ENCODE peak calls at places on chromosomes 6 and 20, in six cellular contexts. Z, R, X, I, B and W are unnamed samples.

GRCh38 chr6:139433647-139434419 is 59.4 kb upstream of the CITED2 start:
- DNase-seq in R (no peak), Z (no peak), X (no peak), I (no peak), B (peak; percentile 10), W (peak; percentile 9)

GRCh38 chr6:113953346-113953745 is 17.6 kb downstream of the HDAC2 start:
- DNase-seq in B (no peak), X (no peak), I (no peak), Z (no peak), R (no peak), W (no peak)

GRCh38 chr20:63487116-63487764 is 11.6 kb downstream of the EEF1A2 start:
- DNase-seq in I (no peak), Z (no peak), R (no peak), X (no peak), B (no peak), W (no peak)

GRCh38 chr6:106154326-106154725 is 68.2 kb downstream of the PRDM1 start:
- DNase-seq in B (no peak), Z (no peak), I (no peak), X (no peak), R (no peak), W (no peak)

GRCh38 chr6:7671076-7671475 is 54.8 kb upstream of the BMP6 start:
- DNase-seq in B (peak; percentile 30), R (no peak), Z (no peak), I (no peak), X (no peak), W (no peak)

GRCh38 chr6:34346175-34347119 is 46.0 kb downstream of the NUDT3 start:
- DNase-seq in Z (no peak), B (no peak), I (no peak), X (no peak), R (no peak), W (no peak)

GRCh38 chr6:15628499-15629131 is 34.2 kb downstream of the DTNBP1 start:
- DNase-seq in B (peak; percentile 80), X (peak; percentile 71), Z (no peak), R (no peak), I (peak; percentile 53), W (peak; percentile 23)

GRCh38 chr6:2734517-2735076 is 16.1 kb downstream of the MYLK4 start:
- DNase-seq in B (no peak), R (no peak), I (no peak), Z (no peak), X (no peak), W (no peak)

GRCh38 chr20:42544926-42545325 is 644.8 kb downstream of the PTPRT start:
- DNase-seq in R (no peak), X (no peak), I (no peak), B (no peak), Z (no peak), W (no peak)

GRCh38 chr6:39466664-39467063 is 144.2 kb upstream of the KCNK16 start:
- DNase-seq in B (no peak), X (no peak), I (no peak), Z (no peak), R (no peak), W (no peak)

GRCh38 chr6:17501982-17502704 is 98.0 kb upstream of the FAM8A1 start:
- DNase-seq in I (no peak), X (no peak), B (no peak), Z (no peak), R (no peak), W (no peak)

GRCh38 chr6:168032383-168032760 is 34.9 kb downstream of the KIF25 start:
- DNase-seq in Z (no peak), B (peak; percentile 76), R (no peak), I (no peak), X (peak; percentile 86), W (no peak)

GRCh38 chr20:35387334-35387733 is 24.4 kb downstream of the UQCC1 start:
- DNase-seq in B (peak; percentile 27), R (no peak), X (no peak), Z (no peak), I (no peak), W (peak; percentile 10)

GRCh38 chr6:16819752-16820151 is 58.5 kb upstream of the ATXN1 start:
- DNase-seq in X (no peak), Z (no peak), I (no peak), B (peak; percentile 35), R (no peak), W (peak; percentile 8)

GRCh38 chr20:52230406-52230805 is 38.8 kb upstream of the ZFP64 start:
- DNase-seq in B (peak; percentile 69), R (no peak), Z (no peak), X (no peak), I (no peak), W (no peak)

GRCh38 chr6:21587182-21587924 is 6.2 kb upstream of the SOX4 start:
- DNase-seq in X (peak; percentile 63), R (peak; percentile 53), B (peak; percentile 78), Z (no peak), I (peak; percentile 27), W (peak; percentile 78)

GRCh38 chr6:142850653-142851434 is 94.1 kb downstream of the HIVEP2 start:
- DNase-seq in X (no peak), Z (no peak), R (no peak), B (peak; percentile 56), I (peak; percentile 46), W (no peak)

GRCh38 chr20:58981564-58982364 is 708 bp downstream of the NELFCD start:
- DNase-seq in I (no peak), X (no peak), R (no peak), B (no peak), Z (no peak), W (peak; percentile 16)

GRCh38 chr20:926646-927045 is 10.5 kb upstream of the ANGPT4 start:
- DNase-seq in I (no peak), X (no peak), B (no peak), Z (no peak), R (no peak), W (no peak)

GRCh38 chr6:62492192-62492822 is 206.3 kb upstream of the KHDRBS2 start:
- DNase-seq in R (no peak), B (no peak), I (no peak), Z (no peak), X (no peak), W (no peak)

GRCh38 chr6:117547688-117548621 is 54.4 kb downstream of the GOPC start:
- DNase-seq in B (no peak), I (peak; percentile 55), R (peak; percentile 69), X (no peak), Z (peak; percentile 47), W (peak; percentile 54)

GRCh38 chr6:53734473-53735299 is 60.1 kb upstream of the LRRC1 start:
- DNase-seq in X (peak; percentile 87), Z (no peak), R (no peak), B (peak; percentile 85), I (peak; percentile 24), W (peak; percentile 89)

GRCh38 chr6:52514514-52514913 is 62.3 kb downstream of the TRAM2 start:
- DNase-seq in B (peak; percentile 74), X (no peak), Z (no peak), I (no peak), R (no peak), W (no peak)

GRCh38 chr20:2331901-2332565 is 36.2 kb downstream of the TGM3 start:
- DNase-seq in X (no peak), R (no peak), B (no peak), I (no peak), Z (no peak), W (no peak)

GRCh38 chr6:111846511-111847409 is 26.5 kb downstream of the FYN start:
- DNase-seq in B (peak; percentile 17), R (no peak), I (peak; percentile 41), Z (no peak), X (no peak), W (no peak)

GRCh38 chr6:32147401-32148132 is 4.2 kb downstream of the PRRT1 start:
- DNase-seq in X (no peak), Z (no peak), B (no peak), I (no peak), R (no peak), W (no peak)